ENCODE peak calls at places on chromosome 13, in five cellular contexts. One of them, this sample, is unnamed.
A peak's percentile ranks its signal among the peaks of the same experiment; 100 is the strongest.

GRCh38 chr13:86838411-86839120 is 832.6 kb upstream of the SLITRK5 start:
- DNase-seq in uterus: no peak
- DNase-seq in neural progenitor cell: no peak
- DNase-seq in stomach: no peak
- DNase-seq in HCT116: no peak
- DNase-seq in this sample: no peak

GRCh38 chr13:101700598-101700997 is 248.1 kb downstream of the ITGBL1 start:
- DNase-seq in uterus: no peak
- DNase-seq in neural progenitor cell: no peak
- DNase-seq in stomach: no peak
- DNase-seq in HCT116: no peak
- DNase-seq in this sample: no peak

GRCh38 chr13:43242040-43242439 is 218.7 kb downstream of the DNAJC15 start:
- DNase-seq in uterus: no peak
- DNase-seq in neural progenitor cell: no peak
- DNase-seq in stomach: no peak
- DNase-seq in HCT116: no peak
- DNase-seq in this sample: no peak

GRCh38 chr13:24183741-24184182 is 23.2 kb downstream of the SPATA13 start:
- DNase-seq in uterus: no peak
- DNase-seq in neural progenitor cell: no peak
- DNase-seq in stomach: no peak
- DNase-seq in HCT116: no peak
- DNase-seq in this sample: no peak

GRCh38 chr13:35621989-35622388 is 145.5 kb upstream of the MAB21L1 start:
- DNase-seq in uterus: no peak
- DNase-seq in neural progenitor cell: no peak
- DNase-seq in stomach: no peak
- DNase-seq in HCT116: no peak
- DNase-seq in this sample: no peak

GRCh38 chr13:32720026-32720425 is 133.8 kb downstream of the PDS5B start:
- DNase-seq in uterus: no peak
- DNase-seq in neural progenitor cell: no peak
- DNase-seq in stomach: no peak
- DNase-seq in HCT116: no peak
- DNase-seq in this sample: no peak

GRCh38 chr13:21047591-21048282 is 13.6 kb downstream of the LATS2 start:
- DNase-seq in uterus: no peak
- DNase-seq in neural progenitor cell: no peak
- DNase-seq in stomach: no peak
- DNase-seq in HCT116: no peak
- DNase-seq in this sample: peak; percentile 81

GRCh38 chr13:113742000-113742441 is 17.0 kb upstream of the TMEM255B start:
- DNase-seq in uterus: no peak
- DNase-seq in neural progenitor cell: peak; percentile 53
- DNase-seq in stomach: peak; percentile 40
- DNase-seq in HCT116: peak; percentile 19
- DNase-seq in this sample: peak; percentile 52

GRCh38 chr13:40572961-40573360 is 93.5 kb downstream of the FOXO1 start:
- DNase-seq in uterus: no peak
- DNase-seq in neural progenitor cell: no peak
- DNase-seq in stomach: no peak
- DNase-seq in HCT116: no peak
- DNase-seq in this sample: no peak

GRCh38 chr13:77176350-77176749 is 149.4 kb upstream of the FBXL3 start:
- DNase-seq in uterus: no peak
- DNase-seq in neural progenitor cell: no peak
- DNase-seq in stomach: no peak
- DNase-seq in HCT116: no peak
- DNase-seq in this sample: no peak

GRCh38 chr13:44386932-44387556 is 13.4 kb downstream of the SERP2 start:
- DNase-seq in uterus: no peak
- DNase-seq in neural progenitor cell: peak; percentile 55
- DNase-seq in stomach: no peak
- DNase-seq in HCT116: no peak
- DNase-seq in this sample: no peak

GRCh38 chr13:24272452-24273161 is 36.8 kb upstream of the C1QTNF9 start:
- DNase-seq in uterus: no peak
- DNase-seq in neural progenitor cell: no peak
- DNase-seq in stomach: no peak
- DNase-seq in HCT116: no peak
- DNase-seq in this sample: peak; percentile 58

GRCh38 chr13:32455594-32455903 is 27.6 kb upstream of the N4BP2L1 start:
- DNase-seq in uterus: no peak
- DNase-seq in neural progenitor cell: no peak
- DNase-seq in stomach: no peak
- DNase-seq in HCT116: no peak
- DNase-seq in this sample: no peak

GRCh38 chr13:37769545-37769944 is 100.0 kb downstream of the TRPC4 start:
- DNase-seq in uterus: no peak
- DNase-seq in neural progenitor cell: no peak
- DNase-seq in stomach: no peak
- DNase-seq in HCT116: no peak
- DNase-seq in this sample: no peak

GRCh38 chr13:27053235-27053884 is 118.3 kb downstream of the USP12 start:
- DNase-seq in uterus: no peak
- DNase-seq in neural progenitor cell: no peak
- DNase-seq in stomach: no peak
- DNase-seq in HCT116: no peak
- DNase-seq in this sample: no peak

GRCh38 chr13:61095885-61096284 is 319.8 kb downstream of the PCDH20 start:
- DNase-seq in uterus: no peak
- DNase-seq in neural progenitor cell: no peak
- DNase-seq in stomach: no peak
- DNase-seq in HCT116: no peak
- DNase-seq in this sample: no peak

GRCh38 chr13:90683711-90684131 is 663.8 kb upstream of the MIR17HG start:
- DNase-seq in uterus: no peak
- DNase-seq in neural progenitor cell: no peak
- DNase-seq in stomach: no peak
- DNase-seq in HCT116: no peak
- DNase-seq in this sample: no peak

GRCh38 chr13:70923863-70924752 is 815.9 kb upstream of the KLHL1 start:
- DNase-seq in uterus: no peak
- DNase-seq in neural progenitor cell: no peak
- DNase-seq in stomach: no peak
- DNase-seq in HCT116: no peak
- DNase-seq in this sample: no peak

GRCh38 chr13:102073251-102073650 is 328.6 kb downstream of the FGF14 start:
- DNase-seq in uterus: no peak
- DNase-seq in neural progenitor cell: no peak
- DNase-seq in stomach: no peak
- DNase-seq in HCT116: no peak
- DNase-seq in this sample: no peak

GRCh38 chr13:79782541-79783216 is 301.7 kb downstream of the NDFIP2 start:
- DNase-seq in uterus: no peak
- DNase-seq in neural progenitor cell: peak; percentile 93
- DNase-seq in stomach: peak; percentile 46
- DNase-seq in HCT116: no peak
- DNase-seq in this sample: peak; percentile 63

GRCh38 chr13:80235559-80236296 is 105.2 kb downstream of the SPRY2 start:
- DNase-seq in uterus: no peak
- DNase-seq in neural progenitor cell: no peak
- DNase-seq in stomach: no peak
- DNase-seq in HCT116: no peak
- DNase-seq in this sample: no peak

GRCh38 chr13:35781661-35782060 is 305.2 kb upstream of the MAB21L1 start:
- DNase-seq in uterus: no peak
- DNase-seq in neural progenitor cell: no peak
- DNase-seq in stomach: no peak
- DNase-seq in HCT116: no peak
- DNase-seq in this sample: no peak

GRCh38 chr13:110530839-110531499 is 30.6 kb downstream of the RAB20 start:
- DNase-seq in uterus: no peak
- DNase-seq in neural progenitor cell: no peak
- DNase-seq in stomach: no peak
- DNase-seq in HCT116: no peak
- DNase-seq in this sample: no peak

GRCh38 chr13:110525328-110526319 is 35.9 kb downstream of the RAB20 start:
- DNase-seq in uterus: no peak
- DNase-seq in neural progenitor cell: no peak
- DNase-seq in stomach: no peak
- DNase-seq in HCT116: no peak
- DNase-seq in this sample: no peak

GRCh38 chr13:110529522-110530311 is 31.8 kb downstream of the RAB20 start:
- DNase-seq in uterus: no peak
- DNase-seq in neural progenitor cell: no peak
- DNase-seq in stomach: no peak
- DNase-seq in HCT116: no peak
- DNase-seq in this sample: no peak

GRCh38 chr13:110528911-110529310 is 32.6 kb downstream of the RAB20 start:
- DNase-seq in uterus: no peak
- DNase-seq in neural progenitor cell: no peak
- DNase-seq in stomach: no peak
- DNase-seq in HCT116: no peak
- DNase-seq in this sample: no peak

GRCh38 chr13:110528371-110528770 is 33.2 kb downstream of the RAB20 start:
- DNase-seq in uterus: no peak
- DNase-seq in neural progenitor cell: no peak
- DNase-seq in stomach: no peak
- DNase-seq in HCT116: no peak
- DNase-seq in this sample: no peak
- H3K27ac ChIP-seq in uterus: no peak overlapping the region
- H3K27ac ChIP-seq in neural progenitor cell: no peak overlapping the region
- H3K27ac ChIP-seq in stomach: peak overlapping the region; percentile 84
- H3K27ac ChIP-seq in HCT116: no peak overlapping the region
- H3K27ac ChIP-seq in this sample: no peak overlapping the region

GRCh38 chr13:29888306-29888705 is 37.9 kb upstream of the UBL3 start:
- DNase-seq in uterus: no peak
- DNase-seq in neural progenitor cell: no peak
- DNase-seq in stomach: no peak
- DNase-seq in HCT116: no peak
- DNase-seq in this sample: no peak

GRCh38 chr13:29887651-29888050 is 37.2 kb upstream of the UBL3 start:
- DNase-seq in uterus: no peak
- DNase-seq in neural progenitor cell: no peak
- DNase-seq in stomach: no peak
- DNase-seq in HCT116: no peak
- DNase-seq in this sample: no peak

GRCh38 chr13:29897102-29897501 is 46.7 kb upstream of the UBL3 start:
- DNase-seq in uterus: no peak
- DNase-seq in neural progenitor cell: no peak
- DNase-seq in stomach: no peak
- DNase-seq in HCT116: no peak
- DNase-seq in this sample: no peak

GRCh38 chr13:29892149-29892548 is 41.7 kb upstream of the UBL3 start:
- DNase-seq in uterus: no peak
- DNase-seq in neural progenitor cell: no peak
- DNase-seq in stomach: no peak
- DNase-seq in HCT116: no peak
- DNase-seq in this sample: no peak

DNA sequence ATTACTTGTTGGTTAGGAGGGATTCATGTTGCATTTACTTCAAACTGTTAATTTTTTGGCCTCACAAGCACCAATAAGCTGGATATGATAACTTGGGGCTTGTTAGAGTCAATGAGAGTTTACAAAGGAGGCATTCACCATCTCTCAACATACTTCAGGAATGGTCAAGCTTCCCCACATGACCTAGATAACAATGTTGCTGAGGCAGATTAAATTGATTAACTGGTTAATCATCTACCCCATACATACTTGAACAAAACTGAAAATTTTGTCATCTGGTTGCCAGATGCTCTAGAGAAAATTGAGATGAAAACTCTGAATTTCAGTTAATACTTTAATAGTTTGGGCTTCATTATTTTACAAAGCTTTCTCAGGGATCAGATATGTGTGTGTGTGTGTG is 43.0 kb upstream of the UBL3 start:
- DNase-seq in uterus: no peak
- DNase-seq in neural progenitor cell: no peak
- DNase-seq in stomach: no peak
- DNase-seq in HCT116: no peak
- DNase-seq in this sample: no peak
- H3K4me3 ChIP-seq in uterus: no peak overlapping the region
- H3K4me3 ChIP-seq in neural progenitor cell: no peak overlapping the region
- H3K4me3 ChIP-seq in stomach: no peak overlapping the region
- H3K4me3 ChIP-seq in HCT116: no peak overlapping the region
- H3K4me3 ChIP-seq in this sample: no peak overlapping the region

GRCh38 chr13:19984430-19985218 is 26.1 kb downstream of the ZMYM2 start:
- DNase-seq in uterus: no peak
- DNase-seq in neural progenitor cell: peak; percentile 55
- DNase-seq in stomach: no peak
- DNase-seq in HCT116: peak; percentile 12
- DNase-seq in this sample: no peak
- H3K27ac ChIP-seq in uterus: no peak overlapping the region
- H3K27ac ChIP-seq in neural progenitor cell: peak overlapping the region; percentile 14
- H3K27ac ChIP-seq in stomach: no peak overlapping the region
- H3K27ac ChIP-seq in HCT116: no peak overlapping the region
- H3K27ac ChIP-seq in this sample: no peak overlapping the region

DNA sequence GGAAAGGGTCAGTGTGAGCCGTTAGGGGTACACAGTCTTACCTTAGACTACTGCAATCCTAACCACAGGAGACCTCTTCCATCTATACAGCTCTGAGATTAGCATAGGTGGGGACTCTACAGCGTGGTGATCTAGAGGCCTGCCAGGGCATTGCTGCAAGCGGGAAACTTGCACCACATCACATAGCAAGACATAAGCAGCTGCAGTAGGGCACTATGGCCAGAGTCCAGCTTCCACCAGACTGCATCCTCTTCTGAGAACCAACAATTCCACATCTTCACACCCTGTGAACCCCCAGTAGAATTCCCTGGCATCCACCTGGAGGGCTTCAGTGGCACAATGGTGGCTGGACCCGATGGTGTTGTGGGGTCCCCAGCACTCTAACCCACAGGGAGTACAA is 1564.3 kb upstream of the PRR20A start:
- DNase-seq in uterus: no peak
- DNase-seq in neural progenitor cell: no peak
- DNase-seq in stomach: no peak
- DNase-seq in HCT116: no peak
- DNase-seq in this sample: no peak
- H3K4me3 ChIP-seq in uterus: no peak overlapping the region
- H3K4me3 ChIP-seq in neural progenitor cell: no peak overlapping the region
- H3K4me3 ChIP-seq in stomach: no peak overlapping the region
- H3K4me3 ChIP-seq in HCT116: no peak overlapping the region
- H3K4me3 ChIP-seq in this sample: no peak overlapping the region

GRCh38 chr13:99367106-99367616 is 60.0 kb upstream of the GPR183 start:
- DNase-seq in uterus: no peak
- DNase-seq in neural progenitor cell: no peak
- DNase-seq in stomach: no peak
- DNase-seq in HCT116: no peak
- DNase-seq in this sample: no peak
- H3K27ac ChIP-seq in uterus: no peak overlapping the region
- H3K27ac ChIP-seq in neural progenitor cell: no peak overlapping the region
- H3K27ac ChIP-seq in stomach: no peak overlapping the region
- H3K27ac ChIP-seq in HCT116: no peak overlapping the region
- H3K27ac ChIP-seq in this sample: no peak overlapping the region